ENCODE peak calls at places on chromosomes 13 and 19, in seven cellular contexts. Y is DMS 273 treated with DMSO at 0.1 percent for 48 hours; M is IMR-90; C is activated CD4-positive, alpha-beta T cell treated with anti-CD3 and anti-CD28 coated beads for 24 hours; Q is mesendoderm; T is stimulated activated CD4-positive, alpha-beta T cell treated with anti-CD3 and anti-CD28 coated beads, Interleukin-1b, Interleukin-23, amount 100 ng/mL, for 24 hours; L is stimulated activated naive CD8-positive, alpha-beta T cell treated with anti-CD3 and anti-CD28 coated beads, Interleukin-15, Interleukin-2, amounts not matched to agents 100 U/mL and 50 U/mL, for 24 hours. P is an unnamed sample.

GRCh38 chr19:44757057-44757734 is 8.7 kb downstream of the BCL3 start:
- DNase-seq in Y (no peak), M (peak; percentile 73), C (no peak), Q (no peak), T (no peak), L (no peak), P (no peak)

GRCh38 chr13:22040810-22041364 is 370.0 kb downstream of the FGF9 start:
- DNase-seq in Y (no peak), M (no peak), C (no peak), Q (peak; percentile 89), T (no peak), L (no peak), P (no peak)

GRCh38 chr13:75161804-75162203 is 320.2 kb downstream of the TBC1D4 start:
- DNase-seq in Y (no peak), M (no peak), C (no peak), Q (peak; percentile 37), T (no peak), L (no peak), P (no peak)

GRCh38 chr19:29484876-29485275 is 40.9 kb upstream of the VSTM2B start:
- DNase-seq in Y (no peak), M (no peak), C (no peak), Q (no peak), T (no peak), L (no peak), P (no peak)

GRCh38 chr19:19345970-19346369 is 25.3 kb downstream of the MAU2 start:
- DNase-seq in Y (no peak), M (no peak), C (no peak), Q (no peak), T (no peak), L (no peak), P (no peak)

GRCh38 chr19:4375620-4376228 is 24.6 kb downstream of the SH3GL1 start:
- DNase-seq in Y (no peak), M (peak; percentile 81), C (no peak), Q (peak; percentile 81), T (no peak), L (peak; percentile 27), P (no peak)

GRCh38 chr19:29871143-29871542 is 59.4 kb downstream of the CCNE1 start:
- DNase-seq in Y (no peak), M (no peak), C (no peak), Q (no peak), T (no peak), L (no peak), P (no peak)

GRCh38 chr19:21210037-21210621 is 68.3 kb downstream of the ZNF431 start:
- DNase-seq in Y (no peak), M (no peak), C (no peak), Q (peak; percentile 33), T (no peak), L (no peak), P (no peak)

GRCh38 chr19:28915737-28916460 is 297.1 kb downstream of the UQCRFS1 start:
- DNase-seq in Y (no peak), M (no peak), C (no peak), Q (peak; percentile 36), T (no peak), L (no peak), P (no peak)

GRCh38 chr13:28185256-28185655 is 46.9 kb downstream of the PAN3 start:
- DNase-seq in Y (no peak), M (no peak), C (no peak), Q (no peak), T (no peak), L (no peak), P (no peak)

GRCh38 chr13:113904411-113904810 is 40.5 kb upstream of the GAS6 start:
- DNase-seq in Y (no peak), M (peak; percentile 43), C (no peak), Q (peak; percentile 67), T (no peak), L (peak; percentile 26), P (no peak)

GRCh38 chr13:39577833-39578232 is 25.2 kb downstream of the LHFPL6 start:
- DNase-seq in Y (no peak), M (no peak), C (no peak), Q (no peak), T (no peak), L (no peak), P (no peak)

GRCh38 chr19:15253513-15253912 is 21.3 kb upstream of the EPHX3 start:
- DNase-seq in Y (no peak), M (no peak), C (no peak), Q (no peak), T (no peak), L (no peak), P (no peak)

GRCh38 chr19:42409477-42409876 is 17.7 kb downstream of the LIPE start:
- DNase-seq in Y (no peak), M (no peak), C (no peak), Q (no peak), T (no peak), L (no peak), P (no peak)

GRCh38 chr19:49340865-49341718 is 5.9 kb downstream of the CD37 start:
- DNase-seq in Y (no peak), M (no peak), C (no peak), Q (no peak), T (no peak), L (no peak), P (no peak)

GRCh38 chr13:50323440-50324070 is 308.3 kb downstream of the KCNRG start:
- DNase-seq in Y (no peak), M (peak; percentile 96), C (no peak), Q (no peak), T (no peak), L (no peak), P (no peak)

GRCh38 chr13:20501139-20501538 is 24.5 kb downstream of the CRYL1 start:
- DNase-seq in Y (no peak), M (no peak), C (no peak), Q (no peak), T (no peak), L (no peak), P (no peak)

GRCh38 chr13:113456116-113456702 is 2.9 kb upstream of the ADPRHL1 start:
- DNase-seq in Y (no peak), M (no peak), C (no peak), Q (no peak), T (no peak), L (no peak), P (no peak)

GRCh38 chr19:54114340-54114826 is 1.1 kb downstream of the TFPT start:
- DNase-seq in Y (no peak), M (peak; percentile 18), C (no peak), Q (no peak), T (no peak), L (peak; percentile 62), P (no peak)

GRCh38 chr19:46603195-46603637 is 2.1 kb downstream of the CALM3 start:
- DNase-seq in Y (no peak), M (no peak), C (no peak), Q (peak; percentile 38), T (no peak), L (no peak), P (no peak)

GRCh38 chr13:46527237-46527636 is 25.7 kb upstream of the LRCH1 start:
- DNase-seq in Y (no peak), M (no peak), C (no peak), Q (no peak), T (no peak), L (no peak), P (no peak)

GRCh38 chr19:42306646-42307045 is 4.2 kb upstream of the PAFAH1B3 start:
- DNase-seq in Y (no peak), M (no peak), C (no peak), Q (peak; percentile 46), T (no peak), L (no peak), P (no peak)

GRCh38 chr13:28819748-28820098 is 416 bp upstream of the MTUS2 start:
- DNase-seq in Y (no peak), M (peak; percentile 32), C (peak; percentile 43), Q (peak; percentile 77), T (no peak), L (peak; percentile 63), P (peak; percentile 5)

GRCh38 chr13:84126671-84127171 is 244.4 kb upstream of the SLITRK1 start:
- DNase-seq in Y (peak; percentile 49), M (no peak), C (no peak), Q (no peak), T (no peak), L (peak; percentile 7), P (no peak)

GRCh38 chr19:57648336-57649003 is 15.5 kb downstream of the ZNF211 start:
- DNase-seq in Y (peak; percentile 69), M (no peak), C (no peak), Q (no peak), T (no peak), L (no peak), P (no peak)

GRCh38 chr19:16625183-16625958 is 2.6 kb downstream of the MED26 start:
- DNase-seq in Y (no peak), M (no peak), C (no peak), Q (no peak), T (no peak), L (no peak), P (no peak)

GRCh38 chr19:33660426-33661160 is 38.8 kb downstream of the CHST8 start:
- DNase-seq in Y (no peak), M (no peak), C (no peak), Q (no peak), T (no peak), L (no peak), P (no peak)

GRCh38 chr13:109869312-109870237 is 83.2 kb upstream of the IRS2 start:
- DNase-seq in Y (peak; percentile 39), M (peak; percentile 44), C (peak; percentile 3), Q (peak; percentile 47), T (no peak), L (peak; percentile 14), P (peak; percentile 58)